ENCODE peak calls at places on chromosomes 3 and 15, in four cellular contexts. One of them, this sample, is unnamed.

GRCh38 chr15:41578736-41579383 is 19.8 kb downstream of the TYRO3 start:
- DNase-seq in GM12878: no peak
- DNase-seq in K562: no peak
- DNase-seq in GM12891: no peak
- DNase-seq in this sample: no peak

GRCh38 chr15:89122532-89123525 is 34.6 kb downstream of the ABHD2 start:
- DNase-seq in GM12878: no peak
- DNase-seq in K562: no peak
- DNase-seq in GM12891: no peak
- DNase-seq in this sample: no peak

GRCh38 chr3:57876632-57877031 is 120.5 kb downstream of the SLMAP start:
- DNase-seq in K562: no peak
- DNase-seq in GM12878: no peak
- DNase-seq in GM12891: no peak
- DNase-seq in this sample: no peak

GRCh38 chr15:53110999-53111398 is 320.9 kb upstream of the ONECUT1 start:
- DNase-seq in K562: no peak
- DNase-seq in GM12878: no peak
- DNase-seq in GM12891: no peak
- DNase-seq in this sample: no peak

GRCh38 chr3:53264718-53265117 is 8.9 kb upstream of the TKT start:
- DNase-seq in GM12878: no peak
- DNase-seq in GM12891: no peak
- DNase-seq in K562: no peak
- DNase-seq in this sample: no peak

GRCh38 chr15:57375827-57376694 is at the start of gene CGNL1:
- DNase-seq in K562: peak
- DNase-seq in GM12891: no peak
- DNase-seq in GM12878: no peak
- DNase-seq in this sample: no peak

GRCh38 chr3:101513419-101513986 is 491 bp upstream of the SENP7 start:
- DNase-seq in K562: no peak
- DNase-seq in GM12891: peak
- DNase-seq in GM12878: no peak
- DNase-seq in this sample: no peak

GRCh38 chr3:54822206-54822605 is 105.7 kb downstream of the LRTM1 start:
- DNase-seq in K562: no peak
- DNase-seq in GM12891: no peak
- DNase-seq in GM12878: no peak
- DNase-seq in this sample: no peak

GRCh38 chr15:70243686-70244540 is 146.2 kb upstream of the TLE3 start:
- DNase-seq in K562: no peak
- DNase-seq in GM12878: no peak
- DNase-seq in GM12891: no peak
- DNase-seq in this sample: no peak

GRCh38 chr3:13022348-13023250 is 50.6 kb downstream of the IQSEC1 start:
- DNase-seq in GM12891: peak
- DNase-seq in GM12878: no peak
- DNase-seq in K562: peak
- DNase-seq in this sample: no peak

GRCh38 chr3:160400048-160400630 is 689 bp downstream of the SMC4 start:
- DNase-seq in GM12878: no peak
- DNase-seq in GM12891: no peak
- DNase-seq in K562: peak
- DNase-seq in this sample: peak

GRCh38 chr3:16290827-16291196 is 25.8 kb downstream of the OXNAD1 start:
- DNase-seq in K562: no peak
- DNase-seq in GM12878: no peak
- DNase-seq in GM12891: no peak
- DNase-seq in this sample: peak

GRCh38 chr3:21274000-21274671 is 476.9 kb downstream of the ZNF385D start:
- DNase-seq in K562: no peak
- DNase-seq in GM12891: no peak
- DNase-seq in GM12878: no peak
- DNase-seq in this sample: no peak

GRCh38 chr15:101295607-101296225 is 668 bp upstream of the SNRPA1 start:
- DNase-seq in K562: no peak
- DNase-seq in GM12891: no peak
- DNase-seq in GM12878: no peak
- DNase-seq in this sample: no peak

GRCh38 chr15:39432935-39433334 is 147.9 kb upstream of the THBS1 start:
- DNase-seq in GM12891: no peak
- DNase-seq in GM12878: no peak
- DNase-seq in K562: no peak
- DNase-seq in this sample: no peak

GRCh38 chr15:79635149-79635771 is 203.1 kb downstream of the MINAR1 start:
- DNase-seq in K562: no peak
- DNase-seq in GM12878: no peak
- DNase-seq in GM12891: no peak
- DNase-seq in this sample: no peak

GRCh38 chr3:17154221-17154620 is 269.5 kb downstream of the PLCL2 start:
- DNase-seq in GM12878: no peak
- DNase-seq in K562: no peak
- DNase-seq in GM12891: no peak
- DNase-seq in this sample: no peak

GRCh38 chr3:44058022-44058867 is 183.4 kb upstream of the TOPAZ1 start:
- DNase-seq in GM12878: peak
- DNase-seq in GM12891: peak
- DNase-seq in K562: no peak
- DNase-seq in this sample: no peak

GRCh38 chr3:146262711-146263110 is 11.8 kb upstream of the PLSCR4 start:
- DNase-seq in K562: no peak
- DNase-seq in GM12878: no peak
- DNase-seq in GM12891: no peak
- DNase-seq in this sample: no peak

GRCh38 chr3:52798978-52799476 is 4.4 kb downstream of the ITIH3 start:
- DNase-seq in K562: peak
- DNase-seq in GM12891: peak
- DNase-seq in GM12878: no peak
- DNase-seq in this sample: peak

GRCh38 chr15:64092864-64093626 is 593 bp downstream of the CIAO2A start:
- DNase-seq in K562: peak
- DNase-seq in GM12891: no peak
- DNase-seq in GM12878: no peak
- DNase-seq in this sample: peak

GRCh38 chr15:69755571-69756310 is 303.1 kb downstream of the RPLP1 start:
- DNase-seq in GM12878: peak
- DNase-seq in K562: no peak
- DNase-seq in GM12891: peak
- DNase-seq in this sample: no peak

GRCh38 chr3:170753421-170754344 is 116.3 kb downstream of the RPL22L1 start:
- DNase-seq in K562: no peak
- DNase-seq in GM12891: no peak
- DNase-seq in GM12878: no peak
- DNase-seq in this sample: no peak

GRCh38 chr3:119329551-119329950 is 35.4 kb downstream of the ARHGAP31 start:
- DNase-seq in K562: no peak
- DNase-seq in GM12891: no peak
- DNase-seq in GM12878: no peak
- DNase-seq in this sample: no peak

GRCh38 chr3:55246016-55246415 is 241.1 kb downstream of the WNT5A start:
- DNase-seq in GM12878: no peak
- DNase-seq in GM12891: no peak
- DNase-seq in K562: no peak
- DNase-seq in this sample: no peak

GRCh38 chr3:72278349-72279067 is 493.6 kb upstream of the PROK2 start:
- DNase-seq in GM12878: no peak
- DNase-seq in K562: no peak
- DNase-seq in GM12891: no peak
- DNase-seq in this sample: no peak

GRCh38 chr3:114499986-114500385 is 206.2 kb downstream of the TIGIT start:
- DNase-seq in GM12878: peak
- DNase-seq in GM12891: no peak
- DNase-seq in K562: no peak
- DNase-seq in this sample: no peak

GRCh38 chr15:61038387-61038786 is 190.7 kb downstream of the RORA start:
- DNase-seq in GM12878: no peak
- DNase-seq in K562: no peak
- DNase-seq in GM12891: no peak
- DNase-seq in this sample: no peak

GRCh38 chr3:180274536-180274935 is 237.8 kb upstream of the PEX5L start:
- DNase-seq in GM12878: no peak
- DNase-seq in K562: no peak
- DNase-seq in GM12891: no peak
- DNase-seq in this sample: no peak

GRCh38 chr15:62940755-62941361 is 101.7 kb upstream of the TPM1 start:
- DNase-seq in K562: no peak
- DNase-seq in GM12891: no peak
- DNase-seq in GM12878: no peak
- DNase-seq in this sample: no peak
- TF ChIP-seq SPI1 in K562: no peak
- TF ChIP-seq SPI1 in GM12891: no peak
- TF ChIP-seq SPI1 in GM12878: no peak
- TF ChIP-seq SPI1 in this sample: no peak

DNA sequence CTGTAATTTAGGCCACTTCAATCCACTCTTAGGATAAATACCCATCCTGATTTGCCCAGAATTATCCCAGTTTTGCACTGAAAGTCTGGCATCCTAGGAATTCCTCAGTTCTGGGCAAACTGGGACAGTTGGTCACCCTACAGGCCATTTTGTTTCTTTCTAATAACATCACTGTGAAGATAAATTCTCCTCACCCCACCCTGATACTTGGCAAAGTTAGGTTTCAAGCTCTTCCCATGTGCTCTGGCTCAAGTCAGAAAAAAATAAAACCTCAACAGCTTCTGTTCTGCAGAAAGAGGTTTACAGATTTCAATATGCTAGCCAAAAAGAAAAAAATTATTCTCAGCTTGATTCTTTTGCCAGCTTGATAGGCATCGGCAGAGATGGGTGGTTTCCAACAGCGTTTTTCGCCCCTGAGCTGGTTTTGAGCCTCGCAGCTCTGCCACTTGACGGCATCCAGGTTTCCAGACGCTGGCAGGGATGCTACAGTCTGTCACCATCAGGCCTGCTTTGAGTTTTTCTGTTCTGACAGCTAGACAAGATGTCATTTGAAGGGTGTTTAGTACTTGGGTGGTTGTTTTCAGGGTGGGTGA is 171.4 kb downstream of the SSR3 start:
- DNase-seq in GM12891: no peak
- DNase-seq in GM12878: no peak
- DNase-seq in K562: no peak
- DNase-seq in this sample: no peak
- TF ChIP-seq SPI1 in GM12891: no peak
- TF ChIP-seq SPI1 in GM12878: no peak
- TF ChIP-seq SPI1 in K562: no peak
- TF ChIP-seq SPI1 in this sample: no peak

GRCh38 chr15:43541785-43542184 is 24.4 kb downstream of the MAP1A start:
- DNase-seq in GM12891: no peak
- DNase-seq in GM12878: no peak
- DNase-seq in K562: no peak
- DNase-seq in this sample: peak
- TF ChIP-seq SPI1 in GM12891: no peak
- TF ChIP-seq SPI1 in GM12878: no peak
- TF ChIP-seq SPI1 in K562: no peak
- TF ChIP-seq SPI1 in this sample: no peak

GRCh38 chr15:35693887-35694286 is 147.9 kb upstream of the DPH6 start:
- DNase-seq in GM12878: no peak
- DNase-seq in GM12891: no peak
- DNase-seq in K562: no peak
- DNase-seq in this sample: no peak
- TF ChIP-seq SPI1 in GM12878: no peak
- TF ChIP-seq SPI1 in GM12891: no peak
- TF ChIP-seq SPI1 in K562: no peak
- TF ChIP-seq SPI1 in this sample: no peak

GRCh38 chr3:66938338-66938963 is 59.7 kb upstream of the KBTBD8 start:
- DNase-seq in K562: peak
- DNase-seq in GM12891: peak
- DNase-seq in GM12878: peak
- DNase-seq in this sample: peak
- TF ChIP-seq SPI1 in K562: no peak
- TF ChIP-seq SPI1 in GM12891: no peak
- TF ChIP-seq SPI1 in GM12878: no peak
- TF ChIP-seq SPI1 in this sample: no peak

DNA sequence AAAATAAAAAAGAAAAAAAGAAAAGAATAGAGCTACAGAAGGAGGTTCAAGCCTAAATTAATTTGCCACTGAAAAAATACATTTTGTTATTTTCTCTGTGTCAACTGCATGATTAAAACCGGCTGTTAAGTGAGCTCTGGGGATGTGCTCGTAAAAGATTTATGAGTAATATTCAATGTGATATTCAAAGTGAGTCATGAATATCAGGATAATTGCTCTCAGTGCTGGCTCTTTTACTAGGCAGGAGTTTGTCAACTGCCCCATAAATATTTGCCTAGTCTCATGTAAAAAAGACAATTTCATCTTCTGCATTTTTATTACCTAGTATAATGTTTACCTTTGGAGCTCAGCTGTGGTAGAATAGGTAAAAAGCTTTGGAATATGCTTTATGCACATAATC is 78.9 kb downstream of the CDIN1 start:
- DNase-seq in K562: no peak
- DNase-seq in GM12878: no peak
- DNase-seq in GM12891: no peak
- DNase-seq in this sample: no peak
- TF ChIP-seq SPI1 in K562: no peak
- TF ChIP-seq SPI1 in GM12878: no peak
- TF ChIP-seq SPI1 in GM12891: no peak
- TF ChIP-seq SPI1 in this sample: no peak

GRCh38 chr3:130671545-130671944 is 75.1 kb downstream of the PIK3R4 start:
- DNase-seq in GM12878: no peak
- DNase-seq in GM12891: no peak
- DNase-seq in K562: peak
- DNase-seq in this sample: peak
- TF ChIP-seq SPI1 in GM12878: no peak
- TF ChIP-seq SPI1 in GM12891: no peak
- TF ChIP-seq SPI1 in K562: no peak
- TF ChIP-seq SPI1 in this sample: no peak

GRCh38 chr15:74134387-74135027 is 4.1 kb downstream of the ISLR2 start:
- DNase-seq in GM12891: no peak
- DNase-seq in GM12878: no peak
- DNase-seq in K562: no peak
- DNase-seq in this sample: no peak
- TF ChIP-seq SPI1 in GM12891: no peak
- TF ChIP-seq SPI1 in GM12878: no peak
- TF ChIP-seq SPI1 in K562: no peak
- TF ChIP-seq SPI1 in this sample: no peak

DNA sequence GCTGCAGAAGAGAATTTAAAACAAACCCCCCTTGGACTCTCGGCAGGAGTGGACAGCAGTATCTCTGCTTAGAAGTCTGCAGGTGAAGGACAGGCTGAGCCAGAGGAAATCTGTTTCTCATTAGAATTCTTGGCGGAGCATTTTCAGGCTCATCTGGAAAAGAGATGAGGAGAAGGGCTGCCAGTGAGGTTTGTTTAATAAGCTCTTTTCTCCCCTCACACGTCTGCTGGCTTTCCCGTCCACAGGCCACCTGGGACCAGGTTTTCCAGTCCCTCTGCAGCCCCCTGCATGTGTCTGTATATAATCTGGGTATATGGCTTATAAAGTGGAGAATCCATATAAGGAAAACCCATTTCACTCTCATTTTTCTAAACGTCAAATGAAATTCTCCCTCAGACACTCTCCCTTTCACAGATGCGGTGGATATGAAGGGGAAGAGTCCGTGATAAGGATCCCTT is 155.4 kb upstream of the TPM1 start:
- DNase-seq in K562: no peak
- DNase-seq in GM12891: no peak
- DNase-seq in GM12878: no peak
- DNase-seq in this sample: no peak
- TF ChIP-seq SPI1 in K562: no peak
- TF ChIP-seq SPI1 in GM12891: no peak
- TF ChIP-seq SPI1 in GM12878: no peak
- TF ChIP-seq SPI1 in this sample: no peak

This sample was measured in HL-60.